ENCODE peak calls at places on chromosome 11, in nine cellular contexts. One of them, this sample, is unnamed.

GRCh38 chr11:74815966-74816365 is 67.3 kb downstream of the RNF169 start:
- DNase-seq in nephron progenitor cell: no peak
- DNase-seq in lower leg skin: no peak
- DNase-seq in mesothelial cell of epicardium: no peak
- DNase-seq in endothelial cell: no peak
- DNase-seq in endodermal cell: no peak
- DNase-seq in mucosa of descending colon: no peak
- DNase-seq in esophagus muscularis mucosa: no peak
- DNase-seq in AG09309: no peak
- DNase-seq in this sample: no peak

GRCh38 chr11:12461516-12461915 is 84.1 kb downstream of the PARVA start:
- DNase-seq in esophagus muscularis mucosa: no peak
- DNase-seq in endodermal cell: peak; percentile 22
- DNase-seq in nephron progenitor cell: no peak
- DNase-seq in mesothelial cell of epicardium: no peak
- DNase-seq in endothelial cell: no peak
- DNase-seq in AG09309: no peak
- DNase-seq in lower leg skin: no peak
- DNase-seq in mucosa of descending colon: no peak
- DNase-seq in this sample: no peak

GRCh38 chr11:1131033-1131911 is 26.5 kb upstream of the MUC5AC start:
- DNase-seq in AG09309: no peak
- DNase-seq in esophagus muscularis mucosa: no peak
- DNase-seq in mesothelial cell of epicardium: peak; percentile 35
- DNase-seq in lower leg skin: no peak
- DNase-seq in nephron progenitor cell: no peak
- DNase-seq in mucosa of descending colon: no peak
- DNase-seq in endodermal cell: peak; percentile 50
- DNase-seq in endothelial cell: peak; percentile 2
- DNase-seq in this sample: no peak

GRCh38 chr11:134008593-134008992 is 51.8 kb upstream of the IGSF9B start:
- DNase-seq in endodermal cell: peak; percentile 80
- DNase-seq in mucosa of descending colon: no peak
- DNase-seq in esophagus muscularis mucosa: no peak
- DNase-seq in nephron progenitor cell: no peak
- DNase-seq in endothelial cell: no peak
- DNase-seq in lower leg skin: no peak
- DNase-seq in mesothelial cell of epicardium: no peak
- DNase-seq in AG09309: no peak
- DNase-seq in this sample: no peak

GRCh38 chr11:13091373-13091772 is 82.3 kb downstream of the RASSF10 start:
- DNase-seq in mucosa of descending colon: no peak
- DNase-seq in mesothelial cell of epicardium: no peak
- DNase-seq in AG09309: no peak
- DNase-seq in endodermal cell: no peak
- DNase-seq in nephron progenitor cell: no peak
- DNase-seq in esophagus muscularis mucosa: no peak
- DNase-seq in endothelial cell: no peak
- DNase-seq in lower leg skin: no peak
- DNase-seq in this sample: no peak

GRCh38 chr11:11407065-11407737 is 54.2 kb upstream of the CSNK2A3 start:
- DNase-seq in esophagus muscularis mucosa: no peak
- DNase-seq in lower leg skin: no peak
- DNase-seq in endothelial cell: no peak
- DNase-seq in mucosa of descending colon: no peak
- DNase-seq in AG09309: no peak
- DNase-seq in endodermal cell: no peak
- DNase-seq in nephron progenitor cell: no peak
- DNase-seq in mesothelial cell of epicardium: no peak
- DNase-seq in this sample: no peak

GRCh38 chr11:73274722-73275380 is 2.7 kb downstream of the P2RY6 start:
- DNase-seq in endodermal cell: peak; percentile 44
- DNase-seq in lower leg skin: no peak
- DNase-seq in AG09309: no peak
- DNase-seq in nephron progenitor cell: peak; percentile 34
- DNase-seq in endothelial cell: no peak
- DNase-seq in esophagus muscularis mucosa: no peak
- DNase-seq in mesothelial cell of epicardium: no peak
- DNase-seq in mucosa of descending colon: no peak
- DNase-seq in this sample: no peak

GRCh38 chr11:63020671-63021255 is 5.1 kb upstream of the SLC22A8 start:
- DNase-seq in lower leg skin: no peak
- DNase-seq in mucosa of descending colon: peak; percentile 20
- DNase-seq in nephron progenitor cell: peak; percentile 31
- DNase-seq in mesothelial cell of epicardium: peak; percentile 37
- DNase-seq in endodermal cell: peak; percentile 93
- DNase-seq in esophagus muscularis mucosa: no peak
- DNase-seq in AG09309: no peak
- DNase-seq in endothelial cell: peak; percentile 53
- DNase-seq in this sample: peak; percentile 61

GRCh38 chr11:78952866-78953265 is 378.2 kb upstream of the NARS2 start:
- DNase-seq in AG09309: no peak
- DNase-seq in mucosa of descending colon: no peak
- DNase-seq in endothelial cell: no peak
- DNase-seq in endodermal cell: no peak
- DNase-seq in lower leg skin: no peak
- DNase-seq in esophagus muscularis mucosa: no peak
- DNase-seq in nephron progenitor cell: no peak
- DNase-seq in mesothelial cell of epicardium: no peak
- DNase-seq in this sample: no peak

GRCh38 chr11:40204228-40204627 is 1255.2 kb downstream of the LRRC4C start:
- DNase-seq in endodermal cell: no peak
- DNase-seq in esophagus muscularis mucosa: no peak
- DNase-seq in mucosa of descending colon: no peak
- DNase-seq in endothelial cell: no peak
- DNase-seq in lower leg skin: no peak
- DNase-seq in AG09309: no peak
- DNase-seq in mesothelial cell of epicardium: no peak
- DNase-seq in nephron progenitor cell: no peak
- DNase-seq in this sample: no peak

GRCh38 chr11:3840870-3841425 is at the start of gene RHOG:
- DNase-seq in esophagus muscularis mucosa: peak; percentile 95
- DNase-seq in mesothelial cell of epicardium: peak; percentile 74
- DNase-seq in endodermal cell: peak; percentile 93
- DNase-seq in nephron progenitor cell: peak; percentile 82
- DNase-seq in mucosa of descending colon: peak; percentile 83
- DNase-seq in lower leg skin: peak; percentile 72
- DNase-seq in endothelial cell: peak; percentile 77
- DNase-seq in AG09309: peak; percentile 35
- DNase-seq in this sample: peak; percentile 99

GRCh38 chr11:413120-414081 is 1.4 kb downstream of the SIGIRR start:
- DNase-seq in mucosa of descending colon: no peak
- DNase-seq in lower leg skin: no peak
- DNase-seq in endodermal cell: no peak
- DNase-seq in AG09309: no peak
- DNase-seq in nephron progenitor cell: peak; percentile 6
- DNase-seq in mesothelial cell of epicardium: no peak
- DNase-seq in endothelial cell: no peak
- DNase-seq in esophagus muscularis mucosa: no peak
- DNase-seq in this sample: peak; percentile 42

GRCh38 chr11:65653229-65654225 is 9.2 kb downstream of the RELA start:
- DNase-seq in mucosa of descending colon: peak; percentile 76
- DNase-seq in AG09309: no peak
- DNase-seq in mesothelial cell of epicardium: no peak
- DNase-seq in lower leg skin: no peak
- DNase-seq in endodermal cell: no peak
- DNase-seq in endothelial cell: no peak
- DNase-seq in nephron progenitor cell: no peak
- DNase-seq in esophagus muscularis mucosa: no peak
- DNase-seq in this sample: no peak

DNA sequence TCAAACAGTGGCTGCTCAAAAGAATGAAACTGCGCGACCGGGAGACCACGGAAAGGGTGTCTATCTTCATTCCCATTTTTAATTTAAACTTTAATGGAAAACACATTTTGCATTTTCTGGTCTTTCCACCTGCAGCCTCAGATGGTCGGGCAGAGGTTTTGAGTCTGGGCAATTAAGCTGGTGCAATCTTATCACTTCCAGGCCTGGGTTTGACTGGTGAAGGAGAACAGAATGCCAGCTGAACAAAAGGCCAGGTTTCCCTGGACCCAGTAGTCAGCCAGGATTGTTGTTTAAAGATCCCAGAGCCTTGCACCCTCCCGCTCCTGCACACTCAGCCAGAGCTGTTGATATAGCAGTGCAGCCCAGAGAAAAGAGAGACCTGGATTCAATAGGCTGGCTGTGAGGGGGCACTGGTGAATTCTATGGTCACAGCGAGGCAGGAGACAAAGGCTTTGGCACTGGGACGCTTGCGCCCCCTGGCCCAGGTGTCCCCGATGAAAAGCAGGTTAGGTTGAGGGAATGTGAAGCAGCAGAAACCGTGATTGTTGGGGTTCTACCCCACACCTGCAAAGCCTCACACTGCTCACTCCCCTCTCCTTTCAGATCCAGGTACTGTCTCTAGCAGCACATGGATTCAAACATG is 83.6 kb downstream of the FLI1 start:
- DNase-seq in mesothelial cell of epicardium: no peak
- DNase-seq in endothelial cell: no peak
- DNase-seq in esophagus muscularis mucosa: no peak
- DNase-seq in lower leg skin: no peak
- DNase-seq in AG09309: no peak
- DNase-seq in endodermal cell: peak; percentile 79
- DNase-seq in mucosa of descending colon: no peak
- DNase-seq in nephron progenitor cell: no peak
- DNase-seq in this sample: no peak
- TF ChIP-seq CTCF in mesothelial cell of epicardium: no peak
- TF ChIP-seq CTCF in endothelial cell: no peak
- TF ChIP-seq CTCF in esophagus muscularis mucosa: no peak
- TF ChIP-seq CTCF in lower leg skin: no peak
- TF ChIP-seq CTCF in AG09309: no peak
- TF ChIP-seq CTCF in endodermal cell: peak; percentile 6
- TF ChIP-seq CTCF in mucosa of descending colon: no peak
- TF ChIP-seq CTCF in nephron progenitor cell: no peak
- TF ChIP-seq CTCF in this sample: no peak

DNA sequence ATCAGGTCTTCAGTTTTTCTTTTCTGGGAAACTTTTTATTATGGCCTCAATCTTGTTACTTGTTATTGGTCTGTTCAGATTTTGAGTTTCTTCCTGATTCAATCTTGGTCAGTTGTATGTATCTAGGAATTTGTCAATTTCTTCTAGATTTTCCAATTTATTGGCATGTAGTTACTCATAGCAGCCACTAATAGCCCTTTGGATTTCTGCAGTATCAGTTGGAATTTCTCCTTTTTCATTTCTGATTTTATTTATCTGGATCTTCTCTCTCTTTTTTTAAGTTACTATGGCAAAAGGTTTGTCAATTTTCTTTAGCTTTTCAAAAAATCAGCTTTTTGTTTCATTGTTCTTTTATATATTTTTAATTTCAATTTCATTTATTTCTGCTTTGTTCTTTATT is 419.6 kb upstream of the KIRREL3 start:
- DNase-seq in AG09309: no peak
- DNase-seq in esophagus muscularis mucosa: no peak
- DNase-seq in nephron progenitor cell: no peak
- DNase-seq in lower leg skin: no peak
- DNase-seq in mesothelial cell of epicardium: no peak
- DNase-seq in endothelial cell: no peak
- DNase-seq in mucosa of descending colon: no peak
- DNase-seq in endodermal cell: no peak
- DNase-seq in this sample: no peak
- TF ChIP-seq CTCF in AG09309: no peak
- TF ChIP-seq CTCF in esophagus muscularis mucosa: no peak
- TF ChIP-seq CTCF in nephron progenitor cell: no peak
- TF ChIP-seq CTCF in lower leg skin: no peak
- TF ChIP-seq CTCF in mesothelial cell of epicardium: peak; percentile 15
- TF ChIP-seq CTCF in endothelial cell: peak; percentile 37
- TF ChIP-seq CTCF in mucosa of descending colon: no peak
- TF ChIP-seq CTCF in endodermal cell: peak; percentile 56
- TF ChIP-seq CTCF in this sample: no peak

DNA sequence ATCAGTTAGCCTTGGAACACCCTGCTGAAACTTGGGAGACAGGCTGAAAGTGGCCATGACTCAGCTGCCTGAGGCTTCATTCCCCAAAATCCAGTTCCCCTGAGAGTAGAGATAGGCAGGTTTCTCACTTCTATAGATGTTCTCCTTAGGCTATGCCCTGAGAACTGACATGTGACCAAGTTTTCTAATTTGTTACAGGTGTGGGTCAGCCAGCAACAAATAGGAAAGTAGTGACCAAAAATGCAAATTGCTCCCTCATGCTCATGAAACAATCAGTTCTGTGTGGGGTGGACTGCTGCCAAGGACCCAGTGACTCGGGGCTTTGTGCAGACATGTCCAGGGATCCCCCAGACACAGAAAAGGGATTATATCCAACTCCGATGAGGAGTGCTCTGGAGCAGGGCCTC is 7.3 kb upstream of the CCDC15 start:
- DNase-seq in nephron progenitor cell: no peak
- DNase-seq in esophagus muscularis mucosa: no peak
- DNase-seq in lower leg skin: no peak
- DNase-seq in AG09309: no peak
- DNase-seq in endothelial cell: no peak
- DNase-seq in mucosa of descending colon: no peak
- DNase-seq in endodermal cell: no peak
- DNase-seq in mesothelial cell of epicardium: no peak
- DNase-seq in this sample: no peak
- TF ChIP-seq CTCF in nephron progenitor cell: no peak
- TF ChIP-seq CTCF in esophagus muscularis mucosa: no peak
- TF ChIP-seq CTCF in lower leg skin: no peak
- TF ChIP-seq CTCF in AG09309: no peak
- TF ChIP-seq CTCF in endothelial cell: no peak
- TF ChIP-seq CTCF in mucosa of descending colon: no peak
- TF ChIP-seq CTCF in endodermal cell: no peak
- TF ChIP-seq CTCF in mesothelial cell of epicardium: no peak
- TF ChIP-seq CTCF in this sample: no peak

GRCh38 chr11:113162590-113162961 is 151.8 kb upstream of the TTC12 start:
- DNase-seq in lower leg skin: no peak
- DNase-seq in mucosa of descending colon: no peak
- DNase-seq in nephron progenitor cell: no peak
- DNase-seq in esophagus muscularis mucosa: no peak
- DNase-seq in mesothelial cell of epicardium: no peak
- DNase-seq in endothelial cell: no peak
- DNase-seq in AG09309: no peak
- DNase-seq in endodermal cell: no peak
- DNase-seq in this sample: no peak
- TF ChIP-seq CTCF in lower leg skin: no peak
- TF ChIP-seq CTCF in mucosa of descending colon: no peak
- TF ChIP-seq CTCF in nephron progenitor cell: no peak
- TF ChIP-seq CTCF in esophagus muscularis mucosa: no peak
- TF ChIP-seq CTCF in mesothelial cell of epicardium: no peak
- TF ChIP-seq CTCF in endothelial cell: no peak
- TF ChIP-seq CTCF in AG09309: no peak
- TF ChIP-seq CTCF in endodermal cell: peak; percentile 60
- TF ChIP-seq CTCF in this sample: no peak

GRCh38 chr11:67776834-67777530 is 102.6 kb upstream of the ALDH3B2 start:
- DNase-seq in mesothelial cell of epicardium: no peak
- DNase-seq in esophagus muscularis mucosa: no peak
- DNase-seq in mucosa of descending colon: no peak
- DNase-seq in lower leg skin: no peak
- DNase-seq in AG09309: no peak
- DNase-seq in nephron progenitor cell: no peak
- DNase-seq in endodermal cell: peak; percentile 44
- DNase-seq in endothelial cell: no peak
- DNase-seq in this sample: no peak

GRCh38 chr11:67780056-67780455 is 105.6 kb upstream of the ALDH3B2 start:
- DNase-seq in nephron progenitor cell: no peak
- DNase-seq in lower leg skin: no peak
- DNase-seq in AG09309: no peak
- DNase-seq in endodermal cell: peak; percentile 33
- DNase-seq in endothelial cell: no peak
- DNase-seq in mucosa of descending colon: no peak
- DNase-seq in mesothelial cell of epicardium: no peak
- DNase-seq in esophagus muscularis mucosa: no peak
- DNase-seq in this sample: no peak
- TF ChIP-seq CTCF in nephron progenitor cell: no peak
- TF ChIP-seq CTCF in lower leg skin: no peak
- TF ChIP-seq CTCF in AG09309: no peak
- TF ChIP-seq CTCF in endodermal cell: peak; percentile 23
- TF ChIP-seq CTCF in endothelial cell: no peak
- TF ChIP-seq CTCF in mucosa of descending colon: no peak
- TF ChIP-seq CTCF in mesothelial cell of epicardium: no peak
- TF ChIP-seq CTCF in esophagus muscularis mucosa: no peak
- TF ChIP-seq CTCF in this sample: no peak

This sample was measured in activated CD8-positive, alpha-beta T cell treated with anti-CD3 and anti-CD28 coated beads for 36 hours.